ENCODE peak calls at places on chromosomes 4 and X, in six cellular contexts. I is tibial nerve; Y is amygdala; R is Right ventricle myocardium inferior; X is activated CD4-positive, alpha-beta T cell treated with anti-CD3 and anti-CD28 coated beads, Interleukin-2, amount 50 U/mL, for 48 hours; W is kidney glomerular epithelial cell. B is an unnamed sample.

GRCh38 chr4:183136880-183137279 is 37.8 kb downstream of the WWC2 start:
- DNase-seq in I (no peak), Y (no peak), R (no peak), X (no peak), W (no peak), B (no peak)

GRCh38 chr4:22389240-22389871 is 126.5 kb downstream of the ADGRA3 start:
- DNase-seq in I (no peak), Y (no peak), R (no peak), X (peak), W (peak), B (peak)

GRCh38 chrX:55056820-55057690 is 17.8 kb upstream of the PAGE2B start:
- DNase-seq in I (no peak), Y (no peak), R (no peak), X (no peak), W (peak), B (no peak)

GRCh38 chr4:176002007-176002623 is 63.5 kb upstream of the WDR17 start:
- DNase-seq in I (no peak), Y (no peak), R (no peak), X (no peak), W (no peak), B (no peak)

GRCh38 chr4:173121044-173121685 is 47.4 kb upstream of the GALNT7 start:
- DNase-seq in I (no peak), Y (no peak), R (no peak), X (no peak), W (peak), B (no peak)

GRCh38 chrX:14027511-14028019 is 2.1 kb downstream of the GEMIN8 start:
- DNase-seq in I (no peak), Y (no peak), R (no peak), X (no peak), W (peak), B (no peak)

GRCh38 chr4:76601791-76602190 is 166.8 kb downstream of the SHROOM3 start:
- DNase-seq in I (no peak), Y (no peak), R (no peak), X (no peak), W (peak), B (no peak)

GRCh38 chrX:10031743-10032142 is 64.6 kb downstream of the CLDN34 start:
- DNase-seq in I (no peak), Y (no peak), R (no peak), X (no peak), W (no peak), B (no peak)

GRCh38 chrX:41045960-41046567 is 39.2 kb upstream of the USP9X start:
- DNase-seq in I (no peak), Y (no peak), R (no peak), X (no peak), W (no peak), B (no peak)

GRCh38 chrX:152656890-152657289 is 19.2 kb downstream of the GABRQ start:
- DNase-seq in I (no peak), Y (no peak), R (no peak), X (no peak), W (no peak), B (no peak)

GRCh38 chr4:87718221-87718620 is 68.1 kb downstream of the DMP1 start:
- DNase-seq in I (no peak), Y (no peak), R (peak), X (no peak), W (no peak), B (no peak)

GRCh38 chrX:69543572-69543971 is 39.4 kb downstream of the NALF2 start:
- DNase-seq in I (no peak), Y (no peak), R (no peak), X (no peak), W (no peak), B (no peak)

GRCh38 chr4:123621072-123621705 is 224.6 kb downstream of the SPRY1 start:
- DNase-seq in I (no peak), Y (no peak), R (no peak), X (no peak), W (no peak), B (no peak)

GRCh38 chr4:155787113-155787710 is 28.4 kb downstream of the GUCY1B1 start:
- DNase-seq in I (no peak), Y (no peak), R (no peak), X (no peak), W (peak), B (no peak)

GRCh38 chr4:42927946-42928345 is 35.4 kb downstream of the GRXCR1 start:
- DNase-seq in I (no peak), Y (no peak), R (no peak), X (no peak), W (peak), B (no peak)

GRCh38 chrX:29870608-29871007 is 344.8 kb upstream of the MAGEB2 start:
- DNase-seq in I (no peak), Y (no peak), R (no peak), X (no peak), W (no peak), B (no peak)

GRCh38 chr4:176830971-176831370 is 38.2 kb upstream of the VEGFC start:
- DNase-seq in I (no peak), Y (no peak), R (no peak), X (no peak), W (no peak), B (no peak)

GRCh38 chr4:79820427-79820826 is 252.6 kb downstream of the ANTXR2 start:
- DNase-seq in I (no peak), Y (no peak), R (no peak), X (no peak), W (no peak), B (no peak)

GRCh38 chr4:150402968-150403367 is 179.0 kb upstream of the MAB21L2 start:
- DNase-seq in I (no peak), Y (no peak), R (peak), X (no peak), W (no peak), B (no peak)

GRCh38 chr4:178577933-178578332 is 1135.7 kb upstream of the AGA start:
- DNase-seq in I (no peak), Y (no peak), R (no peak), X (no peak), W (no peak), B (no peak)